ENCODE peak calls at places on chromosome X, in seven cellular contexts. K, J, W, I, H, B and C are unnamed samples.

GRCh38 chrX:155968106-155968714 is 29.3 kb upstream of the IL9R start:
- DNase-seq in K (no peak), J (no peak), W (no peak), I (peak), H (no peak), B (no peak), C (no peak)

GRCh38 chrX:8548446-8548845 is 83.8 kb downstream of the VCX3B start:
- DNase-seq in K (no peak), J (no peak), W (no peak), I (no peak), H (no peak), B (no peak), C (no peak)

GRCh38 chrX:56975611-56976010 is 19.7 kb downstream of the SPIN3 start:
- DNase-seq in K (no peak), J (no peak), W (no peak), I (no peak), H (no peak), B (no peak), C (no peak)

GRCh38 chrX:48721916-48722315 is 25.4 kb downstream of the SUV39H1 start:
- DNase-seq in K (no peak), J (no peak), W (no peak), I (no peak), H (no peak), B (no peak), C (no peak)

GRCh38 chrX:136386173-136386572 is 85.4 kb downstream of the ADGRG4 start:
- DNase-seq in K (no peak), J (no peak), W (no peak), I (no peak), H (no peak), B (no peak), C (no peak)

GRCh38 chrX:320126-320783 is 1.7 kb upstream of the GTPBP6 start:
- DNase-seq in K (no peak), J (peak), W (peak), I (peak), H (no peak), B (no peak), C (no peak)

GRCh38 chrX:129738466-129739308 is at the start of gene XPNPEP2:
- DNase-seq in K (no peak), J (peak), W (peak), I (peak), H (no peak), B (no peak), C (no peak)

GRCh38 chrX:2550288-2551020 is 49.7 kb upstream of the DHRSX start:
- DNase-seq in K (no peak), J (peak), W (no peak), I (peak), H (no peak), B (no peak), C (peak)

GRCh38 chrX:1281511-1281910 is 12.9 kb downstream of the CSF2RA start:
- DNase-seq in K (no peak), J (peak), W (no peak), I (no peak), H (no peak), B (no peak), C (peak)

GRCh38 chrX:135328421-135329005 is 19.2 kb downstream of the ETDC start:
- DNase-seq in K (no peak), J (peak), W (no peak), I (peak), H (no peak), B (no peak), C (no peak)

GRCh38 chrX:150119323-150119722 is 181.0 kb upstream of the EOLA2 start:
- DNase-seq in K (no peak), J (no peak), W (no peak), I (no peak), H (no peak), B (no peak), C (no peak)

GRCh38 chrX:97016106-97016505 is 132.4 kb downstream of the RPA4 start:
- DNase-seq in K (no peak), J (no peak), W (no peak), I (peak), H (no peak), B (no peak), C (no peak)

GRCh38 chrX:24799565-24799964 is 105.8 kb downstream of the POLA1 start:
- DNase-seq in K (no peak), J (no peak), W (no peak), I (no peak), H (no peak), B (no peak), C (no peak)